ENCODE peak calls at places on chromosomes 5 and 9, in five cellular contexts. E, O, D, K and V are unnamed samples.

GRCh38 chr5:145198871-145199270 is 636.3 kb downstream of the PRELID2 start:
- DNase-seq in E (no peak), O (no peak), D (no peak), K (no peak), V (no peak)

GRCh38 chr5:179260324-179261070 is 84.8 kb downstream of the ADAMTS2 start:
- DNase-seq in E (no peak), O (no peak), D (no peak), K (peak), V (peak)

GRCh38 chr9:102054811-102055210 is 316.4 kb upstream of the GRIN3A start:
- DNase-seq in E (no peak), O (no peak), D (no peak), K (no peak), V (no peak)

GRCh38 chr9:7452378-7452777 is 347.2 kb downstream of the DMAC1 start:
- DNase-seq in E (no peak), O (no peak), D (no peak), K (no peak), V (no peak)

GRCh38 chr5:124289122-124289521 is 457.3 kb downstream of the ZNF608 start:
- DNase-seq in E (no peak), O (peak), D (no peak), K (no peak), V (peak)

GRCh38 chr5:159826351-159827222 is 89.7 kb upstream of the ADRA1B start:
- DNase-seq in E (no peak), O (no peak), D (no peak), K (no peak), V (peak)

GRCh38 chr5:176547811-176548210 is 1.3 kb upstream of the CDHR2 start:
- DNase-seq in E (no peak), O (no peak), D (peak), K (no peak), V (peak)

GRCh38 chr9:21084242-21084850 is 6.6 kb upstream of the IFNB1 start:
- DNase-seq in E (no peak), O (no peak), D (no peak), K (no peak), V (no peak)

GRCh38 chr9:135879237-135879601 is 28.1 kb downstream of the CAMSAP1 start:
- DNase-seq in E (no peak), O (no peak), D (no peak), K (no peak), V (no peak)

GRCh38 chr9:79300153-79300552 is 271.6 kb upstream of the TLE4 start:
- DNase-seq in E (no peak), O (no peak), D (no peak), K (no peak), V (no peak)

GRCh38 chr5:124162782-124163532 is 583.5 kb downstream of the ZNF608 start:
- DNase-seq in E (no peak), O (no peak), D (peak), K (peak), V (peak)

GRCh38 chr9:92312887-92313623 is 12.1 kb downstream of the NOL8 start:
- DNase-seq in E (no peak), O (no peak), D (no peak), K (no peak), V (no peak)

GRCh38 chr9:31005086-31005665 is 1379.3 kb upstream of the ACO1 start:
- DNase-seq in E (no peak), O (no peak), D (no peak), K (peak), V (no peak)

GRCh38 chr5:76612942-76613341 is 10.3 kb downstream of the F2RL2 start:
- DNase-seq in E (no peak), O (no peak), D (no peak), K (no peak), V (no peak)

GRCh38 chr9:14343948-14344547 is 30.1 kb upstream of the NFIB start:
- DNase-seq in E (no peak), O (no peak), D (no peak), K (no peak), V (no peak)

GRCh38 chr5:34496258-34496657 is 159.9 kb upstream of the RAI14 start:
- DNase-seq in E (peak), O (no peak), D (no peak), K (no peak), V (no peak)

GRCh38 chr5:53422539-53422938 is 57.9 kb upstream of the FST start:
- DNase-seq in E (no peak), O (no peak), D (no peak), K (no peak), V (no peak)

GRCh38 chr5:6356578-6357164 is 21.7 kb downstream of the MED10 start:
- DNase-seq in E (no peak), O (no peak), D (no peak), K (no peak), V (no peak)

GRCh38 chr9:135609366-135609955 is 29.9 kb downstream of the GLT6D1 start:
- DNase-seq in E (peak), O (peak), D (no peak), K (no peak), V (no peak)

DNA sequence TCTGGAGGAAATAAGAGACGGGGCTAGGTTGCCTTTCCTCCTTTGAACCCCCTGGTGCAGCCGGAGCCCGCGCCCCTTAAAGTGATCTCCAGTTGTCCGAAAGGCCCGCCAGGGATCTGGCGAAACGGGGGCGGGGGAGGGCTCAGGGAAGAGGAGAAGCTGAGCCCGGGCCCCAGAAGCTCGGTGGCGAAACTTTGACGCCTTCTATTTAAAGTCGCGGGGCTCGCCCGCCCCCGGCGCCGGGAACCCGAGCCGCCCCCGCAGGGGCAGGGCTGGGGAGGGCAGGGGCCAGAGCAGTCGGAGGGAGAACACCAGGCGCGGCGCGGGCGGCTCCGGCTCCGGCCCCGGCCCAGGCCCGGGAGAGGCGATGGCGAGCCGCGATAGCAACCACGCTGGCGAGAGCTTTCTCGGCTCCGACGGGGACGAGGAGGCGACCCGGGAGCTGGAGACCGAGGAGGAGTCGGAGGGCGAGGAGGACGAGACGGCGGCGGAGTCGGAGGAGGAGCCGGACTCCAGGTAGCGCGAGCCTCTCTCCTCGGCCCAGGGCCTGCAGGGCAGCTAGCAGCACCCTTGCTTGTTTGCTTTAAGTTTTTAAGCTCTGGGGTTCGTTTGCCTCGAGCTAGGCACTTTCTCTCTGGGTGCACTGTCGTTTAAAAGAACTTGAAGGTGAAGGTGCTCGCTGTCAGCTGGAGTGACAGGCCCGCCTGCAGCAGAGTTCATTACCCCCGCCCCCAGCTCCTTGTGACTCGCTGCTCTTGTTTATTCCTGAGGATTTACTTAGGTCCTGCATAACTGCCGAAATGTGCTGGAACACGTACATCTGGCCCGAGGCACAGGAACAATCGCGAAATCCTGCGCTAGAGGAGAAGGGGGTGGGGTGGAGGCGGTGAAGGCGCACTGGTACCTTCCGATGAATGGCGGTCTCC is at the start of gene CMYA5:
- DNase-seq in E (peak), O (peak), D (no peak), K (no peak), V (peak)
- H3K4me3 ChIP-seq in E (peak), O (peak), D (peak), K (no peak), V (peak)

DNA sequence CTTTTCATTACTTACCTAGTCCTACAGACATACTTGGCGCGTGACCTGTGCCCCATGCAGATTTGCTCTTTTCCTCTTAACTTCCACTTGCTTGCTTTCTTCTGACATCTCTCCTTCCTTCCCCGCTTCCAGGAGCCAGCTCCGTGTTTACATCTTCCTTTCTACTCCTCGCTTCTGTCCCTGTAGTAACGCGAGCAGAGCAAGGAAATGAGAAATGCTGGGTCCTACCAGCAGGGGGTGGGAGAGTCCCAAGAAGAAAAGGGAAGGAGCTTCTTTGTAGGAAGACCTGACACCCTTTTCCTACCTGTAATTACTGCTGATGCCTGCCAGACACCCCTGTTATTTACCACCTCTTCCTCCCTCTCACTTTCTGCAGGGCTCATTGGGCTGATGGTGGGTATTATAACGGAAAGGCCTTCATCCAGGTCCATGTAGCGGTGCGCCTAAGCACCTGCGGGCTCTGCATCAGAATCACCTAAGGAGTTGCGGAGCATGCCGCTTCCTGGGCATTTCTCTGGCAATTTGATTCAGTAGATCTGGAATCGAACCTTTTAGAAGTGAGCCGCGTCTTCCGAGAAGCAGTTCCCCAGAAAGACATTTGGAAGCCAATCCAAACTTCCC is 1260.8 kb upstream of the WWC1 start:
- DNase-seq in E (no peak), O (no peak), D (no peak), K (no peak), V (no peak)
- TF ChIP-seq POLR2AphosphoS5 in E (no peak), O (no peak), D (no peak), K (no peak), V (no peak)

GRCh38 chr9:121281614-121282291 is 13.8 kb downstream of the GSN start:
- DNase-seq in E (peak), O (peak), D (peak), K (peak), V (peak)
- H3K4me3 ChIP-seq in E (no peak), O (no peak), D (no peak), K (no peak), V (no peak)

GRCh38 chr5:71907001-71907564 is 188.0 kb downstream of the CARTPT start:
- DNase-seq in E (no peak), O (no peak), D (no peak), K (no peak), V (no peak)

GRCh38 chr5:71904852-71905251 is 185.8 kb downstream of the CARTPT start:
- DNase-seq in E (no peak), O (no peak), D (no peak), K (no peak), V (no peak)

GRCh38 chr5:71907589-71908145 is 188.6 kb downstream of the CARTPT start:
- DNase-seq in E (no peak), O (no peak), D (no peak), K (no peak), V (no peak)

GRCh38 chr5:71903826-71904225 is 184.8 kb downstream of the CARTPT start:
- DNase-seq in E (no peak), O (no peak), D (no peak), K (no peak), V (no peak)

GRCh38 chr5:71905804-71906711 is 187.0 kb downstream of the CARTPT start:
- DNase-seq in E (no peak), O (no peak), D (no peak), K (no peak), V (no peak)
- TF ChIP-seq POLR2AphosphoS5 in E (peak), O (no peak), D (no peak), K (no peak), V (no peak)

DNA sequence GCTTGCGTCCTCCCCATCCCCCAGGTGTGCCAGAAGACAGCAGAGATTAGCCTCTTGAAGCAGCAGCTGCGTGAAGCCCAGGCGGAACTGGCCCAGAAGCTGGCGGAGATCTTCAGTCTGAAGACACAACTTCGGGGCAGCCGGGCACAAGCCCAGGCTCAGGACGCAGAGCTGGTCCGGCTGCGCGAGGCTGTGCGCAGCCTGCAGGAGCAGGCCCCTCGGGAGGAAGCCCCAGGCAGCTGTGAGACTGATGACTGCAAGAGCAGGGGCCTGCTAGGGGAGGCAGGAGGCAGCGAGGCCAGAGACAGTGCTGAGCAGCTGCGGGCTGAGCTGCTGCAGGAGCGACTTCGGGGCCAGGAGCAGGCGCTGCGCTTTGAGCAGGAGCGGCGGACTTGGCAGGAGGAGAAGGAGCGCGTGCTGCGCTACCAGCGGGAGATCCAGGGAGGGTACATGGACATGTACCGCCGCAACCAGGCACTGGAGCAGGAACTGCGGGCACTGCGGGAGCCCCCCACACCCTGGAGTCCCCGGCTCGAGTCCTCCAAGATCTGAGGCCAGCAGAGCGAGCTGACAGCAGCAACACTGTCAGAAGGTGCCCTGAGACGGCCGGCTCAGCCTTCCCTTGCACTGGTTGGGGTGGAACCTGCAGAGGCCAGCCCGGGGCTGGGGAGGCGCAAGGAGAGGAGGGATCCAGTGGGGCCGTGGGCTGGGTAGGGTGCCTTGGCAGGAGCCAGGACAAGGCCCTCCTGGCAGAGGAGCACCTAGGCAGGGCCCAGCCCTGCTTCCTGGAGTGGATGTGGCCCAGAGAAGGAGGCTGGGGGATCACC is 8.3 kb downstream of the N4BP3 start:
- DNase-seq in E (peak), O (no peak), D (no peak), K (no peak), V (no peak)
- H3K4me3 ChIP-seq in E (peak), O (no peak), D (no peak), K (peak), V (peak)

DNA sequence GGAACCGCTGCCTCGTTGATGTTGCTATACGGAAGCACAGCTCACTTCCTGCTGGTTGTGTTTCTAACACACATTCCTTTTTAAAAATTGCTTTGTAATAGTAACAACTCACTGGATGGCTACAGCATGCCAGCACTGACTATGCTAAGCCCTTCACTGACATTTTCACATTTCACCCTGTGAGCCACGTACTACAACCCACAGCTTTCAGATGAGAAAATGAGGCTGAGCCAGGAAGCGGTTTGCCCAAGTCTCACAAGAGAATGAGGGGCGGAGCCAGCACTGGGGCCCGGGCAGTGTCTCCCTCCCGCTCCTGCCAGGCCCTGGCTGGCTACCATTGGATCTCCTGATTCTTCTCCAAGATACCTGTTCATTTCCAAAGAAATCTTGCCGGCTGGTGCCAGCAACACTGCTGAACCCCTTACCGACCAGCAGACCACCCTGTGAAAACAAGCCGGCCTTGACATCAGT is 38.3 kb downstream of the FAM78A start:
- DNase-seq in E (peak), O (peak), D (no peak), K (peak), V (peak)
- TF ChIP-seq POLR2AphosphoS5 in E (peak), O (no peak), D (no peak), K (peak), V (no peak)